ENCODE peak calls at places on chromosomes 16 and 17, in five cellular contexts. T is neuronal stem cell, X is mesenchymal stem cell, B is IMR-90, D is H1. V is an unnamed sample.

GRCh38 chr17:32960815-32961214 is 30.8 kb upstream of the SPACA3 start:
- DNase-seq in T (no peak), X (no peak), B (no peak), D (no peak), V (no peak)

GRCh38 chr16:51540259-51540658 is 389.2 kb upstream of the SALL1 start:
- DNase-seq in T (no peak), X (peak), B (peak), D (no peak), V (no peak)

GRCh38 chr16:68539704-68540370 is 746 bp downstream of the ZFP90 start:
- DNase-seq in T (no peak), X (peak), B (no peak), D (peak), V (no peak)

GRCh38 chr17:41917192-41917591 is 1.6 kb downstream of the ACLY start:
- DNase-seq in T (no peak), X (peak), B (peak), D (no peak), V (no peak)

GRCh38 chr16:85303354-85303883 is 191.1 kb upstream of the CIBAR2 start:
- DNase-seq in T (peak), X (peak), B (no peak), D (peak), V (peak)

GRCh38 chr17:45370949-45371413 is 54.2 kb upstream of the MAP3K14 start:
- DNase-seq in T (no peak), X (peak), B (peak), D (no peak), V (no peak)

GRCh38 chr16:80372341-80372740 is 168.5 kb upstream of the DYNLRB2 start:
- DNase-seq in T (peak), X (no peak), B (no peak), D (no peak), V (no peak)

GRCh38 chr16:27408012-27408601 is 6.1 kb downstream of the IL21R start:
- DNase-seq in T (no peak), X (peak), B (peak), D (no peak), V (no peak)

GRCh38 chr17:50027639-50028206 is 28.2 kb upstream of the ITGA3 start:
- DNase-seq in T (no peak), X (peak), B (peak), D (no peak), V (no peak)

GRCh38 chr17:83013779-83014117 is 65.7 kb upstream of the METRNL start:
- DNase-seq in T (no peak), X (no peak), B (no peak), D (no peak), V (no peak)

GRCh38 chr16:64240586-64240985 is 881.3 kb downstream of the CDH11 start:
- DNase-seq in T (no peak), X (no peak), B (no peak), D (no peak), V (no peak)

GRCh38 chr17:29549169-29549935 is 17.5 kb downstream of the ABHD15 start:
- DNase-seq in T (no peak), X (peak), B (peak), D (no peak), V (no peak)

GRCh38 chr17:12745481-12745880 is 43.8 kb upstream of the ARHGAP44 start:
- DNase-seq in T (no peak), X (no peak), B (no peak), D (no peak), V (no peak)

GRCh38 chr17:48909796-48910195 is 1.6 kb downstream of the UBE2Z start:
- DNase-seq in T (no peak), X (peak), B (peak), D (no peak), V (no peak)

GRCh38 chr16:89325861-89326471 is 108.5 kb downstream of the ZNF778 start:
- DNase-seq in T (no peak), X (peak), B (peak), D (no peak), V (peak)

GRCh38 chr17:79819085-79819484 is 20.2 kb downstream of the CBX4 start:
- DNase-seq in T (no peak), X (no peak), B (no peak), D (no peak), V (no peak)

DNA sequence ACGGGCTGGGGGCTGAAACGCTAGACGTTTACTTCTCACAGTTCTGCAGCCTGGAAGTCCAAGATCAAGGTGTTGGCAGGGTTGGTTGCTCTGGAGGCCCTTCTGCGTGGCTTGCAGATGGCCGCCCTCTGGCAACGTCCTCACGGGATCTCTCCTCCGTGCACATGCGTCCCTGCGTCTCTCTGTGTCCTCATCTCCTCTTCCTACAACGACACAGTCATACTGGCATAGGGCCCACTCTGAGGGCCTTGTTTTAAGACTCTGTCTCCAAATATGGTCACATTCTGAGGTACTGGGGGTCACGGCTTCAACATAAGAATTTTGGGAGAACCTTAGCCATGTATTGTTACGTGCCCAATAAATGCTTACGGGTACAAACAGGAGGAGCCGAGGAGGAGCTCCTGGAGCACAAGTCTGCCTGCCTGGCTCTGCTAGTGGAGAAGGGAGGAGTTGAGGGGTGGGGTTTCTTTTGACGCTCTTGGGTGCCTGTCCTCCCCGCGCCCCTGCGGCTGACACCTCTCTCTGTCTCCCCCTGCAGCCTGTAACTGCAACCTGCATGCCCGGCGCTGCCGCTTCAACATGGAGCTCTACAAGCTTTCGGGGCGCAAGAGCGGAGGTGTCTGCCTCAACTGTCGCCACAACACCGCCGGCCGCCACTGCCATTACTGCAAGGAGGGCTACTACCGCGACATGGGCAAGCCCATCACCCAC is 141.1 kb downstream of the NTN1 start:
- DNase-seq in T (no peak), X (no peak), B (no peak), D (peak), V (peak)
- H2BK120ac ChIP-seq in T (peak), X (no peak), B (no peak), D (no peak), V (no peak)

DNA sequence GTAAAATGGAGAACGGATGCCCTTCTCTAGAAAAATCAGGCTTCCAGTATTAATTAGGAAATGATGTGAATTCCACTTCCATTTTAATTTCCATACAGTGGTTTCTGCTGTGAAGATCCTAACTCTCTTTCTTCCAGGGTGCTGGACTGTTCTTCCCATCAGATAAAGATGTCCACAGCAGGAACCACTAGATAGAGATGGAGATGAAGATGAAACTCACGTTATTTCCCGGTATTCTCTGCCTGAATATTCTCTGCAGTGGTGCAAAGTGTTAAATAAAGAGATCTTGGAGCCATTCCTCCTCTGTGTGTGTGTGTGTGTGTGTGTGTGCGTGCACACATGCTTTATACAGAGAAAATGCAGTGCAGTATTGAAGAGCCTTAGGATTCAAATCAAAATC is 727.5 kb downstream of the KCNJ2 start:
- DNase-seq in T (no peak), X (no peak), B (no peak), D (no peak), V (no peak)
- H3K14ac ChIP-seq in T (no peak), X (no peak), B (no peak), D (no peak), V (no peak)

GRCh38 chr16:83839561-83839960 is 31.8 kb downstream of the HSBP1 start:
- DNase-seq in T (no peak), X (no peak), B (no peak), D (no peak), V (no peak)
- H2BK120ac ChIP-seq in T (no peak), X (no peak), B (no peak), D (peak), V (no peak)

DNA sequence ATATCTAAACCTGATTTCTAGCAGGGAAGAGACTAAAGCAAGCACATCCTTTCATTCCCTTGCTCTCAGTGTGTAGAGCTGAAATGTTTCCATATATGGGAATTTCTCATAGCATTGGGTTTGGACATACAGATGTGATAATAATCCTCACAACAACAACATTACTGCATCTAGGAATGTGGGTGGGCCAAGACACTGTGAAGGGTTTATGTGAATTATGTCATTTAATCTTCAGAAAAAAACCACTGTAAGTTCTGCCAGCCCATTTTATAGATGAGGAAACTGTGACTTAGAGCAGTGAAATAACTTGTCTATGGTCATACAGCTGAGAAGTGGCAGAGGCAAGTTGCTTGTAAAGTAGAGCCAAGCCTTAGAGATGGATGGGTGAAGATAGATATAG is 5.2 kb downstream of the OMG start:
- DNase-seq in T (no peak), X (no peak), B (peak), D (no peak), V (no peak)
- H3K14ac ChIP-seq in T (no peak), X (no peak), B (peak), D (no peak), V (no peak)

GRCh38 chr16:11312718-11313492 is 31.8 kb upstream of the PRM1 start:
- DNase-seq in T (no peak), X (peak), B (peak), D (no peak), V (peak)
- H2BK120ac ChIP-seq in T (no peak), X (no peak), B (peak), D (peak), V (peak)

GRCh38 chr16:72787519-72788268 is 260.2 kb downstream of the ZFHX3 start:
- DNase-seq in T (peak), X (peak), B (peak), D (peak), V (peak)
- H3K14ac ChIP-seq in T (no peak), X (no peak), B (peak), D (no peak), V (no peak)

DNA sequence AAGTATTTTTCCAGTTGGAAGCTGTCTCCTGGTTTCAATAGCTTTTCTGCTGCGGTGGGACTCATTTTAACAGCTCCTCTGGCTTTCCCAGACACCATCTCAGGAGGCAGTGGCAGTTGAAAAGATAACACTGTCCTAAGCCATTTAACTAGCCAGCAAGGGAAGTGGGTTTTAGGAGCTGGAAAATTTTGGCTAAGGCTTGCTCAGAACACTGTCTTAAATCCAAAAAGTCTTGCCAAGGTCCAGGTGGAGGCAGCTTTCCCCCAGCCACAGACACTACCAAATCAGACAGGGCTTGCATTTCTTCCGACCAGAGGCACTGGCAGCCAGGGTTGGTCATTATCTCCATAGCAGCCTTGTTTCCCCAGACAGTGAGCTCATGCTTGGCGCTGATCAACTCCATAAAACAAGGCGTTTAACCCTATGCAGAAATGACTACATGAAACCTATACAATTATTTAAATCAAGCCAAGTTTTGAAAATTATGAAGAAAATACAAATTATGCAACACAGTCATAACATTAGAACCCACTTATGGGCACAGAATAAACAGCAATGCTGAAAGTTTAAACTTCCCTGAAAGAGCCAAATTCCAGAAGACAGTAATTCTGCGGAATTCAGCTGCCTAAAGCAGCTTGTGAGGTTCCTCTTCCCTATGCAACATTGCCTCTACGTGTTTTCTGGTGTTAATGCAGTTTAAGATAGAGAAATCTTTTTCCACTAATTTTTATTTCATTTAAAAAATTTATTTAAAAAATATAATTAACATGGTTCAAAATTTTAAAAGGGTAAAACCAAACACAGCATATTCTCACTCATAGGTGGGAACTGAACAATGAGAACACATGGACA is 25.0 kb downstream of the GABARAPL2 start:
- DNase-seq in T (no peak), X (peak), B (peak), D (no peak), V (no peak)
- H2BK120ac ChIP-seq in T (no peak), X (no peak), B (no peak), D (no peak), V (no peak)